ENCODE peak calls at places on chromosomes 1 and 21, in seven cellular contexts. C is transverse colon, F is suprapubic skin, X is GM23338, T is breast epithelium, K is stomach, E is K562. D is an unnamed sample. For H3K4me1, the result is how much of the 10 kb centered on the place peaks cover.

GRCh38 chr1:108190686-108191416 is 9.3 kb downstream of the SLC25A24 start:
- DNase-seq in E (no peak), C (no peak), K (no peak), X (no peak), T (no peak), F (no peak), D (no peak)

GRCh38 chr1:48775817-48776399 is 783 bp downstream of the BEND5 start:
- DNase-seq in T (no peak), X (no peak), C (no peak), E (no peak), F (no peak), K (no peak), D (peak)

GRCh38 chr1:99595441-99595840 is 50.5 kb upstream of the PALMD start:
- DNase-seq in E (no peak), X (no peak), C (no peak), T (no peak), K (no peak), F (no peak), D (no peak)

GRCh38 chr1:226865590-226865989 is 4.8 kb upstream of the PSEN2 start:
- DNase-seq in T (no peak), K (no peak), E (no peak), F (no peak), C (no peak), X (no peak), D (no peak)

GRCh38 chr1:192803501-192803900 is 5.3 kb upstream of the RGS2 start:
- DNase-seq in X (no peak), K (no peak), E (no peak), T (no peak), F (no peak), C (no peak), D (no peak)

GRCh38 chr1:57722285-57722978 is 298.6 kb upstream of the DAB1 start:
- DNase-seq in F (no peak), X (no peak), E (no peak), K (no peak), C (no peak), T (no peak), D (no peak)

GRCh38 chr1:93061895-93062792 is 16.9 kb upstream of the MTF2 start:
- DNase-seq in K (peak), E (peak), T (no peak), F (no peak), X (peak), C (peak), D (no peak)

GRCh38 chr1:218374972-218375371 is 29.8 kb downstream of the TGFB2 start:
- DNase-seq in C (no peak), K (no peak), X (no peak), F (no peak), T (no peak), E (no peak), D (no peak)

GRCh38 chr1:245591346-245592082 is 436.7 kb downstream of the KIF26B start:
- DNase-seq in F (peak), T (no peak), C (no peak), K (no peak), E (no peak), X (no peak), D (no peak)

GRCh38 chr1:90371106-90371813 is 345.8 kb downstream of the BARHL2 start:
- DNase-seq in X (no peak), C (no peak), T (no peak), K (no peak), F (no peak), E (no peak), D (no peak)

GRCh38 chr21:44896561-44897286 is 23.2 kb upstream of the PTTG1IP start:
- DNase-seq in K (no peak), F (no peak), T (no peak), E (no peak), C (no peak), X (no peak), D (peak)

GRCh38 chr1:167756760-167757405 is 35.1 kb downstream of the MPZL1 start:
- DNase-seq in F (no peak), K (no peak), T (no peak), C (peak), X (no peak), E (peak), D (no peak)

GRCh38 chr1:234260578-234260977 is 112.7 kb upstream of the COA6 start:
- DNase-seq in X (no peak), K (no peak), C (no peak), E (no peak), F (no peak), T (no peak), D (no peak)

GRCh38 chr1:65253800-65254319 is 55.5 kb upstream of the DNAJC6 start:
- DNase-seq in T (no peak), F (no peak), E (no peak), X (no peak), C (no peak), K (no peak), D (no peak)

GRCh38 chr1:194045416-194045815 is 859.0 kb upstream of the B3GALT2 start:
- DNase-seq in F (no peak), K (no peak), E (no peak), T (no peak), C (no peak), X (no peak), D (no peak)

GRCh38 chr21:40291560-40291959 is 424.3 kb downstream of the PCP4 start:
- DNase-seq in E (no peak), K (no peak), C (no peak), F (no peak), T (no peak), X (no peak), D (no peak)

GRCh38 chr21:26925122-26925521 is 41.8 kb downstream of the ADAMTS5 start:
- DNase-seq in X (no peak), C (no peak), K (no peak), E (no peak), F (no peak), T (no peak), D (no peak)

GRCh38 chr1:23751050-23751814 is 8.0 kb downstream of the ELOA start:
- DNase-seq in K (peak), T (no peak), E (peak), X (peak), C (peak), F (no peak), D (no peak)

DNA sequence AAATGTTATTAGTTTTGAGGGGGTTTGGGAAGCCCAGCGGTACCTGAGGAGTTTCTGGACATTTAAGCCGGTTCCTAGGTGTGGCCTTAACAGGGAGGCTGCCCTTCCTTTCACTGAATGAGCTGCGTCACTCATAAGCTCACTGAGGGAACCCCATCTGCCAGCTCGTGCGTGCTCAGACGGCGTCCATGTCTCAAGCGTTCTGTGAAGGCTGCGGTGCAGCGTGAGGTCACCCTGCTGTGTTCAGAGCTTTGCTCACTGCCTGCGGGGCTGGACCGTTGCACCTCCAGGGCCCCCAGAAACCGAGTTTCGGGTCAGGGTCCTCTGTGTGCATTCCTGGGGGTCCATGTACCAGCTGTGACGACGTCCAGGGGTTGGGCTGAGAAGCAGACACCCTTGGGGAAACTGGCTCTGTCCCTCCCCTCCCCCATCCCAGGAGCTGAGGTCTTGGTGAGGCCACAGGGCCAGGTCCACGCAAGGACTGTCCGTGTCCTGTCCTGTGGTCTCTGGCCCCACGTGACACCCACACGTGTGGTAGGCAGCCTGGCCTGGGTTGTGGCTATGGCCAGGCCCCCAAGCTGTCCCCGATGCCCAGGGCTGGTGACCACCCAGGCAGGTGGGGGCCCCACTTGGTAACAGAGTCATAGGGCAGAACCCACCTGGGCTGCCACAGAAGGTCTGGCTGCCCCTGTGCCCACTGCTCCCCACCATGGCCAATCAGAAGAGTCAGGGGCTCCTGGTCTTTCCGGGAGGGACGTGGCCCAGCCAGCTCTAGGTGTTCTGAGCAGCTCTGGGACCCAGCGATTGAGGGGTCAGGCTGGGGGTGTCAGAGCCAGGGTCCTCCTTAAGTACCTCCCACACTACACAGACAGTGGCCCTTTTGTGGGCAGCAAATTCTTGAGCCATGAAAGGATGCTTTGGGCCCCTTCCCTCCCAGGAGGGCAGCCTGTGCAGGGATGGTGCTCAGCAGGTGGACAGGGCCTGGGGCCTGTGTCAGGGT is 24.4 kb downstream of the FTCD start:
- DNase-seq in T (no peak), E (no peak), X (no peak), F (no peak), C (no peak), K (no peak), D (peak)
- TF ChIP-seq POLR2AphosphoS5 in T (no peak), E (no peak), X (no peak), F (no peak), C (no peak), K (no peak), D (peak)

GRCh38 chr1:198183605-198184004 is 26.8 kb downstream of the NEK7 start:
- DNase-seq in K (no peak), T (no peak), X (no peak), F (no peak), E (no peak), C (no peak), D (no peak)

GRCh38 chr1:198178615-198179014 is 21.8 kb downstream of the NEK7 start:
- DNase-seq in F (no peak), C (no peak), X (no peak), K (no peak), E (no peak), T (no peak), D (no peak)

GRCh38 chr1:198175418-198176170 is 18.8 kb downstream of the NEK7 start:
- DNase-seq in T (no peak), C (no peak), E (no peak), X (no peak), F (no peak), K (no peak), D (no peak)

GRCh38 chr1:198176179-198176578 is 19.4 kb downstream of the NEK7 start:
- DNase-seq in X (no peak), E (no peak), C (no peak), T (no peak), K (no peak), F (no peak), D (no peak)

DNA sequence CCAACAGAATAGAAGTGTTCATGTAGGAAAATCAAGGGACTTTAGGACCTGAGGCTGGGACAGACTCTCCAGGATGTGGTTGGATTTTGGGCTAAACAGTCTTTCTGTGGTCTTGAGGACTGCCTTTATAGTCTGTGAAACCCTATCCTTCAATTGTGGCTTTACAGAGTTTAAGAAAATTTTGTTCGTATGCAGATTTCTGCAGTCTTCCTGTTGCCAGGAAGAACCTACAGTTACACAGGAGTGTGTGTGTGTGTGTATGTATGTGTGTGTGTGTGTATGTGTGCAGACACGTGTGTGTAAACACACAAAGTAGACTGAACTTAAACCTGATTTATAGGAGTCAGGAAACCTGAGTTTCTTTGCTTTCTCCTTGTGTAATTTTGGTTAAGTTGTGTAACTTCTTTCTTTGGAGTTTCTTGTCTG is 22.8 kb downstream of the NEK7 start:
- DNase-seq in F (no peak), E (no peak), X (no peak), K (no peak), T (no peak), C (no peak), D (no peak)
- H3K4me1 ChIP-seq in F (under half), E (under half), X (under half), K (under half), T (under half), C (under half), D (half or more)

GRCh38 chr1:61453111-61453961 is 271.6 kb downstream of the TM2D1 start:
- DNase-seq in X (peak), K (peak), C (peak), F (peak), T (peak), E (peak), D (peak)
- TF ChIP-seq POLR2AphosphoS5 in X (no peak), K (no peak), C (peak), F (peak), T (peak), E (no peak), D (no peak)

DNA sequence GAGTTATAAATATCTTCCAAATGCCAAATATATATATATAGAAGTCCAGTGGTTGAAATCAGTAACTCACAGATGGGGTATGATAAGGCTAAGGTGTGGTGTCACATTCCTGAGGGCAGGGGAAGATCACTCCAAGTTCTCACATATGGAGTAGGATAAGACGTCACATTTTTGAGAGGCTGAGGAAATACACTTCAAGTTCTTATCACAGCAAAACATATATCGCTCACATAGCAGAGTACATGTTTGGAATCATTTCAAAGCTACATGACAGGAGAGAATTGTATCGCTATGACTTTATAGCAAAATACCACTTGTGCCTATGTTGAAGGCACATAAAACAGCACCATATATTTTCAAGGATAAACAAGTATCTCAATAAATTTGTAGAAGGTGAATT is 55.1 kb downstream of the RBM11 start:
- DNase-seq in F (no peak), T (no peak), X (no peak), E (peak), C (no peak), K (no peak), D (no peak)
- H3K4me1 ChIP-seq in F (under half), T (under half), X (under half), E (under half), C (under half), K (under half), D (under half)

GRCh38 chr1:206002833-206003532 is at the start of gene RAB7B:
- DNase-seq in E (no peak), F (peak), C (peak), T (peak), X (no peak), K (peak), D (no peak)

GRCh38 chr1:205998457-205999241 is 4.5 kb downstream of the RAB7B start:
- DNase-seq in C (no peak), T (peak), F (peak), K (no peak), E (no peak), X (peak), D (no peak)

GRCh38 chr1:206000641-206001339 is 2.4 kb downstream of the RAB7B start:
- DNase-seq in T (no peak), E (no peak), X (no peak), C (no peak), K (no peak), F (peak), D (no peak)

GRCh38 chr1:206002160-206002559 is 1.0 kb downstream of the RAB7B start:
- DNase-seq in T (peak), F (peak), K (no peak), C (no peak), X (no peak), E (no peak), D (no peak)

DNA sequence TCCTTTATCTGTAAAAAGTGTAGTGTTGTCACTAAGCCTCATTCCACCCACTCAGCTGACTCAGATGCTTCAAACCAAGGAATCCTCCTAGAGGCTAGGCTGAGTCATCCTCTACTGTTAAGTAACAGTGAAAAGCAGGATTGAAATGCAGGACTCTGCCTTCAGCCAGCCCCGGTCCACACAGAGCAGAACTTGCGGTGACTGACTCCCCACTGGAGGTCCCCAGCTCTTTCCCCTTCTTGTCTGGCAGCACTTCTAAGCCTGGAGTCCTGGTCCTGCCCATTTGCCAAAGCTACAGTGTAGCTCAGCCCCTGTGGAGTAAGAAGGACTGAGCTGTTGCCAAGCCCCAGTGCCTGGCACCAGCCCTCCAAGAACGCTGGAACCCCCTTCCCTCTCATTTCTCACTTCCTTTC is 1.7 kb downstream of the RAB7B start:
- DNase-seq in F (peak), T (peak), K (no peak), C (no peak), X (no peak), E (peak), D (no peak)
- TF ChIP-seq POLR2AphosphoS5 in F (no peak), T (no peak), K (no peak), C (no peak), X (no peak), E (no peak), D (no peak)

GRCh38 chr1:21916447-21917240 is 20.5 kb downstream of the HSPG2 start:
- DNase-seq in K (no peak), E (peak), T (no peak), X (no peak), F (no peak), C (no peak), D (no peak)
- H3K4me1 ChIP-seq in K (half or more), E (half or more), T (under half), X (under half), F (half or more), C (half or more), D (under half)

DNA sequence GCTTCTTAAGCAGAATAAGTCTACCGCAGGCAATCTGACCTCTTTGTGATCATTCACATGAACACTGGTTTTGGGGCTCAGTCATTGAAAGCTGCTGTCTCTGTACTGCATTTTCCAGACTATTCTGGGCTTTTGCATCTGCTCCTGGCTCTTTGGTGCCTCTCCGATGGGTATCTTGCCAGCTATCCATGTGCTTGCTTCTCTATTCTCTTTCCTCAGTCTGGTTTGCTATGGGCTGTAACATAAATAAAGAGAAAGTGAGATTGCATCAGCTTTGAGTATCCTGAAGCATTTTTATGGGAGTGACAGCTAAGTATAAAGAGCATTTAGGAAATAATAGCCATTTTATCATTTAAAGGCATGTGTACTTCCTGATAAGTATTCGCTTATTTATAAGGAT is 70.7 kb downstream of the C1orf21 start:
- DNase-seq in X (no peak), T (no peak), E (no peak), K (no peak), C (no peak), F (no peak), D (no peak)
- TF ChIP-seq POLR2AphosphoS5 in X (no peak), T (no peak), E (no peak), K (no peak), C (no peak), F (no peak), D (no peak)